ENCODE peak calls at places on chromosomes 11 and 22, in nine cellular contexts. R is anterior cingulate cortex; D is stimulated activated CD8-positive, alpha-beta memory T cell treated with anti-CD3 and anti-CD28 coated beads, Interleukin-4, amount 100 ng/mL, for 24 hours; M is NCI-H2029 treated with DMSO at 0.1 percent for 48 hours; K is NCI-H1092; V is omental fat pad; F is psoas muscle; A is Kasumi-1; T is AG04450. N is an unnamed sample.

GRCh38 chr11:124071622-124071948 is 30.5 kb upstream of the OR10G7 start:
- DNase-seq in R (no peak), D (no peak), M (peak), K (no peak), V (no peak), F (no peak), A (no peak), T (no peak), N (no peak)

GRCh38 chr11:22536036-22536435 is 89.6 kb downstream of the FANCF start:
- DNase-seq in R (no peak), D (no peak), M (no peak), K (no peak), V (no peak), F (no peak), A (no peak), T (no peak), N (no peak)

GRCh38 chr22:35739642-35740041 is 22.0 kb downstream of the APOL5 start:
- DNase-seq in R (no peak), D (no peak), M (no peak), K (no peak), V (no peak), F (no peak), A (no peak), T (no peak), N (no peak)

GRCh38 chr11:84524422-84525051 is 1102.6 kb downstream of the DLG2 start:
- DNase-seq in R (no peak), D (no peak), M (no peak), K (no peak), V (no peak), F (no peak), A (peak), T (no peak), N (no peak)

GRCh38 chr11:20213790-20214189 is 53.5 kb upstream of the DBX1 start:
- DNase-seq in R (no peak), D (no peak), M (no peak), K (no peak), V (no peak), F (no peak), A (no peak), T (no peak), N (no peak)

GRCh38 chr11:21640491-21640890 is 552.4 kb upstream of the ANO5 start:
- DNase-seq in R (no peak), D (no peak), M (no peak), K (no peak), V (no peak), F (no peak), A (no peak), T (no peak), N (no peak)

GRCh38 chr11:26916805-26917204 is 77.1 kb upstream of the FIBIN start:
- DNase-seq in R (no peak), D (no peak), M (no peak), K (no peak), V (no peak), F (no peak), A (no peak), T (no peak), N (no peak)

GRCh38 chr11:108302121-108302785 is 79.4 kb downstream of the ATM start:
- DNase-seq in R (no peak), D (no peak), M (no peak), K (no peak), V (no peak), F (no peak), A (no peak), T (no peak), N (no peak)

N was measured in right lobe of liver.